ENCODE peak calls at places on chromosomes 2 and 18, in ten cellular contexts. One of them, this sample, is unnamed.

GRCh38 chr2:14634223-14634884 is 1.8 kb downstream of the LRATD1 start:
- DNase-seq in endodermal cell: peak
- DNase-seq in pancreas: peak
- DNase-seq in cardiac muscle cell: peak
- DNase-seq in HCT116: no peak
- DNase-seq in fibroblast of mammary gland: peak
- DNase-seq in epithelial cell of esophagus: peak
- DNase-seq in heart right ventricle: peak
- DNase-seq in ovary: peak
- DNase-seq in dorsolateral prefrontal cortex: peak
- DNase-seq in this sample: peak

GRCh38 chr2:43157506-43158232 is 68.7 kb downstream of the ZFP36L2 start:
- DNase-seq in epithelial cell of esophagus: peak
- DNase-seq in cardiac muscle cell: no peak
- DNase-seq in endodermal cell: no peak
- DNase-seq in ovary: no peak
- DNase-seq in HCT116: no peak
- DNase-seq in heart right ventricle: no peak
- DNase-seq in fibroblast of mammary gland: peak
- DNase-seq in pancreas: no peak
- DNase-seq in dorsolateral prefrontal cortex: no peak
- DNase-seq in this sample: peak

GRCh38 chr2:109379507-109379906 is 234.3 kb downstream of the SEPTIN10 start:
- DNase-seq in dorsolateral prefrontal cortex: no peak
- DNase-seq in cardiac muscle cell: no peak
- DNase-seq in heart right ventricle: no peak
- DNase-seq in HCT116: no peak
- DNase-seq in pancreas: peak
- DNase-seq in ovary: no peak
- DNase-seq in fibroblast of mammary gland: no peak
- DNase-seq in epithelial cell of esophagus: no peak
- DNase-seq in endodermal cell: peak
- DNase-seq in this sample: no peak

GRCh38 chr2:221731432-221731831 is 159.3 kb upstream of the EPHA4 start:
- DNase-seq in ovary: no peak
- DNase-seq in heart right ventricle: no peak
- DNase-seq in cardiac muscle cell: no peak
- DNase-seq in endodermal cell: no peak
- DNase-seq in dorsolateral prefrontal cortex: no peak
- DNase-seq in HCT116: no peak
- DNase-seq in epithelial cell of esophagus: peak
- DNase-seq in pancreas: no peak
- DNase-seq in fibroblast of mammary gland: peak
- DNase-seq in this sample: no peak

GRCh38 chr2:65076345-65076710 is 20.1 kb downstream of the CEP68 start:
- DNase-seq in dorsolateral prefrontal cortex: no peak
- DNase-seq in heart right ventricle: no peak
- DNase-seq in fibroblast of mammary gland: peak
- DNase-seq in pancreas: no peak
- DNase-seq in epithelial cell of esophagus: peak
- DNase-seq in endodermal cell: no peak
- DNase-seq in ovary: no peak
- DNase-seq in cardiac muscle cell: no peak
- DNase-seq in HCT116: no peak
- DNase-seq in this sample: peak

GRCh38 chr18:58117685-58118403 is 73.8 kb downstream of the NEDD4L start:
- DNase-seq in HCT116: peak
- DNase-seq in ovary: peak
- DNase-seq in endodermal cell: no peak
- DNase-seq in heart right ventricle: no peak
- DNase-seq in pancreas: no peak
- DNase-seq in epithelial cell of esophagus: peak
- DNase-seq in dorsolateral prefrontal cortex: no peak
- DNase-seq in fibroblast of mammary gland: peak
- DNase-seq in cardiac muscle cell: peak
- DNase-seq in this sample: peak

GRCh38 chr2:239673641-239674040 is 272.8 kb upstream of the HDAC4 start:
- DNase-seq in dorsolateral prefrontal cortex: no peak
- DNase-seq in ovary: no peak
- DNase-seq in endodermal cell: no peak
- DNase-seq in epithelial cell of esophagus: no peak
- DNase-seq in heart right ventricle: no peak
- DNase-seq in fibroblast of mammary gland: no peak
- DNase-seq in HCT116: no peak
- DNase-seq in pancreas: peak
- DNase-seq in cardiac muscle cell: no peak
- DNase-seq in this sample: no peak

GRCh38 chr2:237156131-237156856 is 70.6 kb downstream of the COPS8 start:
- DNase-seq in cardiac muscle cell: no peak
- DNase-seq in endodermal cell: no peak
- DNase-seq in fibroblast of mammary gland: peak
- DNase-seq in heart right ventricle: peak
- DNase-seq in dorsolateral prefrontal cortex: peak
- DNase-seq in ovary: peak
- DNase-seq in HCT116: no peak
- DNase-seq in epithelial cell of esophagus: no peak
- DNase-seq in pancreas: no peak
- DNase-seq in this sample: peak

GRCh38 chr2:238235331-238235732 is 4.5 kb downstream of the HES6 start:
- DNase-seq in cardiac muscle cell: no peak
- DNase-seq in dorsolateral prefrontal cortex: no peak
- DNase-seq in heart right ventricle: no peak
- DNase-seq in pancreas: no peak
- DNase-seq in HCT116: no peak
- DNase-seq in endodermal cell: no peak
- DNase-seq in fibroblast of mammary gland: peak
- DNase-seq in ovary: no peak
- DNase-seq in epithelial cell of esophagus: peak
- DNase-seq in this sample: peak

GRCh38 chr2:27804146-27804545 is 32.6 kb downstream of the MRPL33 start:
- DNase-seq in ovary: no peak
- DNase-seq in epithelial cell of esophagus: no peak
- DNase-seq in fibroblast of mammary gland: peak
- DNase-seq in pancreas: no peak
- DNase-seq in dorsolateral prefrontal cortex: no peak
- DNase-seq in heart right ventricle: no peak
- DNase-seq in endodermal cell: no peak
- DNase-seq in HCT116: no peak
- DNase-seq in cardiac muscle cell: no peak
- DNase-seq in this sample: peak

GRCh38 chr2:241802421-241802749 is 6.6 kb upstream of the NEU4 start:
- DNase-seq in ovary: peak
- DNase-seq in cardiac muscle cell: no peak
- DNase-seq in HCT116: no peak
- DNase-seq in epithelial cell of esophagus: no peak
- DNase-seq in fibroblast of mammary gland: no peak
- DNase-seq in dorsolateral prefrontal cortex: no peak
- DNase-seq in pancreas: no peak
- DNase-seq in endodermal cell: no peak
- DNase-seq in heart right ventricle: peak
- DNase-seq in this sample: no peak

GRCh38 chr18:68229351-68229750 is 485.6 kb downstream of the TMX3 start:
- DNase-seq in heart right ventricle: no peak
- DNase-seq in endodermal cell: no peak
- DNase-seq in HCT116: no peak
- DNase-seq in pancreas: no peak
- DNase-seq in epithelial cell of esophagus: no peak
- DNase-seq in ovary: no peak
- DNase-seq in cardiac muscle cell: no peak
- DNase-seq in dorsolateral prefrontal cortex: no peak
- DNase-seq in fibroblast of mammary gland: no peak
- DNase-seq in this sample: no peak

GRCh38 chr2:112682101-112682500 is 36.4 kb downstream of the SLC20A1 start:
- DNase-seq in ovary: no peak
- DNase-seq in pancreas: no peak
- DNase-seq in fibroblast of mammary gland: no peak
- DNase-seq in heart right ventricle: no peak
- DNase-seq in endodermal cell: no peak
- DNase-seq in HCT116: no peak
- DNase-seq in epithelial cell of esophagus: no peak
- DNase-seq in cardiac muscle cell: no peak
- DNase-seq in dorsolateral prefrontal cortex: no peak
- DNase-seq in this sample: no peak

GRCh38 chr2:236366406-236366805 is 102.2 kb upstream of the ASB18 start:
- DNase-seq in ovary: no peak
- DNase-seq in HCT116: no peak
- DNase-seq in pancreas: no peak
- DNase-seq in epithelial cell of esophagus: no peak
- DNase-seq in dorsolateral prefrontal cortex: no peak
- DNase-seq in endodermal cell: no peak
- DNase-seq in fibroblast of mammary gland: no peak
- DNase-seq in cardiac muscle cell: no peak
- DNase-seq in heart right ventricle: no peak
- DNase-seq in this sample: no peak

GRCh38 chr2:11550302-11550701 is 16.5 kb downstream of the GREB1 start:
- DNase-seq in endodermal cell: no peak
- DNase-seq in pancreas: no peak
- DNase-seq in epithelial cell of esophagus: no peak
- DNase-seq in ovary: no peak
- DNase-seq in heart right ventricle: no peak
- DNase-seq in dorsolateral prefrontal cortex: no peak
- DNase-seq in cardiac muscle cell: no peak
- DNase-seq in HCT116: no peak
- DNase-seq in fibroblast of mammary gland: no peak
- DNase-seq in this sample: no peak

GRCh38 chr2:70123051-70123828 is 36.0 kb downstream of the PCBP1 start:
- DNase-seq in endodermal cell: peak
- DNase-seq in fibroblast of mammary gland: peak
- DNase-seq in HCT116: no peak
- DNase-seq in pancreas: peak
- DNase-seq in ovary: peak
- DNase-seq in heart right ventricle: peak
- DNase-seq in cardiac muscle cell: peak
- DNase-seq in dorsolateral prefrontal cortex: no peak
- DNase-seq in epithelial cell of esophagus: no peak
- DNase-seq in this sample: peak

GRCh38 chr2:179581605-179582004 is 279.8 kb downstream of the ZNF385B start:
- DNase-seq in epithelial cell of esophagus: no peak
- DNase-seq in endodermal cell: no peak
- DNase-seq in pancreas: no peak
- DNase-seq in heart right ventricle: no peak
- DNase-seq in fibroblast of mammary gland: no peak
- DNase-seq in HCT116: peak
- DNase-seq in ovary: no peak
- DNase-seq in dorsolateral prefrontal cortex: no peak
- DNase-seq in cardiac muscle cell: no peak
- DNase-seq in this sample: no peak

GRCh38 chr18:70420151-70420898 is 131.5 kb downstream of the SOCS6 start:
- DNase-seq in ovary: no peak
- DNase-seq in epithelial cell of esophagus: peak
- DNase-seq in fibroblast of mammary gland: peak
- DNase-seq in dorsolateral prefrontal cortex: no peak
- DNase-seq in pancreas: no peak
- DNase-seq in cardiac muscle cell: no peak
- DNase-seq in heart right ventricle: no peak
- DNase-seq in endodermal cell: no peak
- DNase-seq in HCT116: no peak
- DNase-seq in this sample: peak

GRCh38 chr18:8029061-8029460 is 461.9 kb downstream of the PTPRM start:
- DNase-seq in epithelial cell of esophagus: no peak
- DNase-seq in heart right ventricle: no peak
- DNase-seq in cardiac muscle cell: no peak
- DNase-seq in HCT116: no peak
- DNase-seq in fibroblast of mammary gland: no peak
- DNase-seq in pancreas: no peak
- DNase-seq in endodermal cell: no peak
- DNase-seq in dorsolateral prefrontal cortex: no peak
- DNase-seq in ovary: no peak
- DNase-seq in this sample: no peak

GRCh38 chr2:148640767-148641166 is 3.8 kb upstream of the EPC2 start:
- DNase-seq in fibroblast of mammary gland: peak
- DNase-seq in dorsolateral prefrontal cortex: no peak
- DNase-seq in ovary: no peak
- DNase-seq in endodermal cell: no peak
- DNase-seq in heart right ventricle: no peak
- DNase-seq in HCT116: no peak
- DNase-seq in pancreas: no peak
- DNase-seq in epithelial cell of esophagus: peak
- DNase-seq in cardiac muscle cell: no peak
- DNase-seq in this sample: peak
- TF ChIP-seq CTCF in fibroblast of mammary gland: peak
- TF ChIP-seq CTCF in dorsolateral prefrontal cortex: peak
- TF ChIP-seq CTCF in ovary: no peak
- TF ChIP-seq CTCF in endodermal cell: peak
- TF ChIP-seq CTCF in heart right ventricle: peak
- TF ChIP-seq CTCF in HCT116: no peak
- TF ChIP-seq CTCF in pancreas: no peak
- TF ChIP-seq CTCF in epithelial cell of esophagus: peak
- TF ChIP-seq CTCF in cardiac muscle cell: peak
- TF ChIP-seq CTCF in this sample: peak

GRCh38 chr2:234444888-234445287 is 52.0 kb downstream of the ARL4C start:
- DNase-seq in pancreas: no peak
- DNase-seq in heart right ventricle: no peak
- DNase-seq in endodermal cell: peak
- DNase-seq in epithelial cell of esophagus: peak
- DNase-seq in fibroblast of mammary gland: peak
- DNase-seq in dorsolateral prefrontal cortex: no peak
- DNase-seq in ovary: no peak
- DNase-seq in cardiac muscle cell: no peak
- DNase-seq in HCT116: no peak
- DNase-seq in this sample: peak
- H3K4me3 ChIP-seq in pancreas: no peak
- H3K4me3 ChIP-seq in heart right ventricle: no peak
- H3K4me3 ChIP-seq in endodermal cell: no peak
- H3K4me3 ChIP-seq in epithelial cell of esophagus: no peak
- H3K4me3 ChIP-seq in fibroblast of mammary gland: no peak
- H3K4me3 ChIP-seq in dorsolateral prefrontal cortex: no peak
- H3K4me3 ChIP-seq in ovary: no peak
- H3K4me3 ChIP-seq in cardiac muscle cell: no peak
- H3K4me3 ChIP-seq in HCT116: no peak
- H3K4me3 ChIP-seq in this sample: no peak

GRCh38 chr2:216792222-216793001 is 67.5 kb downstream of the TNP1 start:
- DNase-seq in endodermal cell: peak
- DNase-seq in pancreas: no peak
- DNase-seq in epithelial cell of esophagus: peak
- DNase-seq in ovary: peak
- DNase-seq in HCT116: no peak
- DNase-seq in fibroblast of mammary gland: peak
- DNase-seq in cardiac muscle cell: peak
- DNase-seq in dorsolateral prefrontal cortex: no peak
- DNase-seq in heart right ventricle: no peak
- DNase-seq in this sample: peak
- TF ChIP-seq CTCF in endodermal cell: peak
- TF ChIP-seq CTCF in pancreas: no peak
- TF ChIP-seq CTCF in epithelial cell of esophagus: peak
- TF ChIP-seq CTCF in ovary: no peak
- TF ChIP-seq CTCF in HCT116: no peak
- TF ChIP-seq CTCF in fibroblast of mammary gland: no peak
- TF ChIP-seq CTCF in cardiac muscle cell: no peak
- TF ChIP-seq CTCF in dorsolateral prefrontal cortex: no peak
- TF ChIP-seq CTCF in heart right ventricle: no peak
- TF ChIP-seq CTCF in this sample: no peak

DNA sequence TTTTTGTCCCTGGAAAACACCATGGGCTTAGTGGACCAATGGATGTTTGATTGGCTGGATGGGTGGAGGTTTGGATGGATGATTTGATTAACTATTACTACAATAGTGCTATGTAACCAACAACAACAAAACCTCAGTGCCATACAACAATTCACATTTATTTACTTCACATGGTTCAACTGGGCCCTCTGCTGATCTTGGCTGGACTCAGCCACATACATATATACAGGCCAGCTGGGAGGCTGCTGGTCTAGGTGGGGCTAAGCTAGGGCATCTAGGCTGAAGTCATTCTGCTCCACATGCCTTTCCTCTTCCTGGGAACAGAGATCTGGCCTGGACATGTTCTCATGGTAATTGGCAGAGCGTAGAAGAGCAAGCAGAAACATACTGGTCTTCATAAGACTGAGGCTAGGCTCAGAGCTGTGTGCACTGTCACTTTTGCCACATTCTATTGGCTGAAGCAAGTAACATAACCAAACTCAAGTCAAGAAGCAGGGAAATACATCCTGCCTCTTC is 102.8 kb upstream of the RNF152 start:
- DNase-seq in endodermal cell: no peak
- DNase-seq in ovary: no peak
- DNase-seq in cardiac muscle cell: no peak
- DNase-seq in epithelial cell of esophagus: peak
- DNase-seq in fibroblast of mammary gland: no peak
- DNase-seq in HCT116: no peak
- DNase-seq in pancreas: no peak
- DNase-seq in heart right ventricle: no peak
- DNase-seq in dorsolateral prefrontal cortex: no peak
- DNase-seq in this sample: no peak
- H3K4me3 ChIP-seq in endodermal cell: no peak
- H3K4me3 ChIP-seq in ovary: no peak
- H3K4me3 ChIP-seq in cardiac muscle cell: no peak
- H3K4me3 ChIP-seq in epithelial cell of esophagus: no peak
- H3K4me3 ChIP-seq in fibroblast of mammary gland: no peak
- H3K4me3 ChIP-seq in HCT116: no peak
- H3K4me3 ChIP-seq in pancreas: no peak
- H3K4me3 ChIP-seq in heart right ventricle: no peak
- H3K4me3 ChIP-seq in dorsolateral prefrontal cortex: no peak
- H3K4me3 ChIP-seq in this sample: no peak